ENCODE peak calls at places on chromosomes 12 and 14, in seven cellular contexts. H is Right ventricle myocardium superior; O is cardiac fibroblast; T is stimulated activated CD8-positive, alpha-beta memory T cell treated with anti-CD3 and anti-CD28 coated beads, Interleukin-7, amount 100 ng/mL, for 48 hours; I is mammary epithelial cell; Y is putamen; V is EH. K is an unnamed sample.

GRCh38 chr14:80164991-80165390 is 46.3 kb downstream of the DIO2 start:
- DNase-seq in Y (no peak), O (no peak), T (no peak), H (no peak), V (peak), I (peak), K (no peak)

GRCh38 chr14:103801459-103801858 is 45.9 kb downstream of the PPP1R13B start:
- DNase-seq in O (peak), I (peak), Y (no peak), V (peak), H (no peak), T (no peak), K (no peak)

GRCh38 chr12:40063424-40063823 is 42.5 kb downstream of the SLC2A13 start:
- DNase-seq in O (peak), I (peak), V (no peak), Y (peak), H (no peak), T (no peak), K (no peak)

GRCh38 chr12:87363497-87364084 is 665.6 kb downstream of the C12orf50 start:
- DNase-seq in O (no peak), I (no peak), Y (no peak), V (no peak), H (no peak), T (no peak), K (no peak)

GRCh38 chr12:95505039-95505438 is 31.1 kb downstream of the METAP2 start:
- DNase-seq in V (no peak), H (no peak), Y (no peak), T (no peak), O (no peak), I (no peak), K (no peak)

GRCh38 chr14:35558680-35559079 is 24.7 kb downstream of the INSM2 start:
- DNase-seq in H (no peak), O (no peak), V (no peak), T (no peak), I (no peak), Y (peak), K (no peak)

GRCh38 chr12:56991319-56991906 is 14.9 kb downstream of the ZBTB39 start:
- DNase-seq in O (peak), V (no peak), H (peak), Y (peak), I (no peak), T (no peak), K (peak)

GRCh38 chr12:94445662-94446061 is 14.0 kb downstream of the CEP83 start:
- DNase-seq in H (no peak), Y (no peak), I (no peak), T (no peak), O (no peak), V (peak), K (no peak)

K was measured in left cardiac atrium.